ENCODE peak calls at places on chromosomes 13 and 19, in ten cellular contexts. One of them, this sample, is unnamed.

GRCh38 chr19:1474011-1474764 is 4.8 kb downstream of the C19orf25 start:
- DNase-seq in body of pancreas: no peak
- DNase-seq in K562: no peak
- DNase-seq in IMR-90: peak
- DNase-seq in uterus: no peak
- DNase-seq in upper lobe of left lung: no peak
- DNase-seq in endothelial cell of umbilical vein: no peak
- DNase-seq in gastrocnemius medialis: no peak
- DNase-seq in heart left ventricle: no peak
- DNase-seq in stomach: no peak
- DNase-seq in this sample: peak

GRCh38 chr19:55305491-55305890 is 19.6 kb downstream of the TMEM150B start:
- DNase-seq in K562: peak
- DNase-seq in heart left ventricle: no peak
- DNase-seq in endothelial cell of umbilical vein: peak
- DNase-seq in IMR-90: no peak
- DNase-seq in upper lobe of left lung: peak
- DNase-seq in stomach: peak
- DNase-seq in body of pancreas: peak
- DNase-seq in uterus: peak
- DNase-seq in gastrocnemius medialis: peak
- DNase-seq in this sample: no peak

GRCh38 chr19:11578342-11579142 is 1.1 kb upstream of the ACP5 start:
- DNase-seq in K562: peak
- DNase-seq in upper lobe of left lung: peak
- DNase-seq in IMR-90: no peak
- DNase-seq in body of pancreas: no peak
- DNase-seq in uterus: peak
- DNase-seq in heart left ventricle: peak
- DNase-seq in endothelial cell of umbilical vein: peak
- DNase-seq in gastrocnemius medialis: peak
- DNase-seq in stomach: peak
- DNase-seq in this sample: no peak

GRCh38 chr13:71290963-71291937 is 575.8 kb downstream of the DACH1 start:
- DNase-seq in K562: no peak
- DNase-seq in gastrocnemius medialis: peak
- DNase-seq in body of pancreas: peak
- DNase-seq in stomach: no peak
- DNase-seq in endothelial cell of umbilical vein: peak
- DNase-seq in heart left ventricle: peak
- DNase-seq in upper lobe of left lung: peak
- DNase-seq in uterus: peak
- DNase-seq in IMR-90: peak
- DNase-seq in this sample: no peak

GRCh38 chr19:49639401-49640112 is 386 bp downstream of the RRAS start:
- DNase-seq in body of pancreas: no peak
- DNase-seq in stomach: no peak
- DNase-seq in heart left ventricle: no peak
- DNase-seq in upper lobe of left lung: no peak
- DNase-seq in uterus: peak
- DNase-seq in endothelial cell of umbilical vein: no peak
- DNase-seq in gastrocnemius medialis: no peak
- DNase-seq in IMR-90: no peak
- DNase-seq in K562: no peak
- DNase-seq in this sample: no peak

GRCh38 chr13:109812375-109812774 is 26.0 kb upstream of the IRS2 start:
- DNase-seq in uterus: no peak
- DNase-seq in endothelial cell of umbilical vein: no peak
- DNase-seq in heart left ventricle: no peak
- DNase-seq in gastrocnemius medialis: no peak
- DNase-seq in upper lobe of left lung: no peak
- DNase-seq in stomach: no peak
- DNase-seq in body of pancreas: no peak
- DNase-seq in K562: no peak
- DNase-seq in IMR-90: no peak
- DNase-seq in this sample: no peak

GRCh38 chr19:56504581-56504980 is 3.1 kb upstream of the ZNF471 start:
- DNase-seq in heart left ventricle: no peak
- DNase-seq in body of pancreas: no peak
- DNase-seq in upper lobe of left lung: no peak
- DNase-seq in uterus: no peak
- DNase-seq in endothelial cell of umbilical vein: no peak
- DNase-seq in IMR-90: peak
- DNase-seq in K562: no peak
- DNase-seq in stomach: no peak
- DNase-seq in gastrocnemius medialis: no peak
- DNase-seq in this sample: peak

GRCh38 chr13:45292176-45292575 is 48.8 kb downstream of the TPT1 start:
- DNase-seq in K562: no peak
- DNase-seq in endothelial cell of umbilical vein: no peak
- DNase-seq in body of pancreas: no peak
- DNase-seq in heart left ventricle: no peak
- DNase-seq in upper lobe of left lung: no peak
- DNase-seq in gastrocnemius medialis: no peak
- DNase-seq in uterus: no peak
- DNase-seq in stomach: no peak
- DNase-seq in IMR-90: no peak
- DNase-seq in this sample: no peak

GRCh38 chr13:43185206-43185605 is 161.8 kb downstream of the DNAJC15 start:
- DNase-seq in upper lobe of left lung: no peak
- DNase-seq in IMR-90: no peak
- DNase-seq in uterus: no peak
- DNase-seq in stomach: no peak
- DNase-seq in body of pancreas: no peak
- DNase-seq in endothelial cell of umbilical vein: no peak
- DNase-seq in K562: no peak
- DNase-seq in heart left ventricle: no peak
- DNase-seq in gastrocnemius medialis: no peak
- DNase-seq in this sample: no peak

GRCh38 chr13:100904293-100904976 is 229.8 kb upstream of the TMTC4 start:
- DNase-seq in stomach: no peak
- DNase-seq in uterus: no peak
- DNase-seq in endothelial cell of umbilical vein: no peak
- DNase-seq in gastrocnemius medialis: no peak
- DNase-seq in heart left ventricle: no peak
- DNase-seq in K562: no peak
- DNase-seq in IMR-90: no peak
- DNase-seq in upper lobe of left lung: no peak
- DNase-seq in body of pancreas: no peak
- DNase-seq in this sample: no peak

GRCh38 chr19:10863107-10863700 is 8.1 kb upstream of the CARM1 start:
- DNase-seq in endothelial cell of umbilical vein: no peak
- DNase-seq in IMR-90: no peak
- DNase-seq in upper lobe of left lung: peak
- DNase-seq in gastrocnemius medialis: no peak
- DNase-seq in uterus: no peak
- DNase-seq in K562: peak
- DNase-seq in heart left ventricle: no peak
- DNase-seq in body of pancreas: peak
- DNase-seq in stomach: peak
- DNase-seq in this sample: no peak

GRCh38 chr13:109744512-109745051 is 41.8 kb downstream of the IRS2 start:
- DNase-seq in stomach: no peak
- DNase-seq in uterus: peak
- DNase-seq in body of pancreas: peak
- DNase-seq in IMR-90: peak
- DNase-seq in gastrocnemius medialis: no peak
- DNase-seq in K562: no peak
- DNase-seq in endothelial cell of umbilical vein: no peak
- DNase-seq in upper lobe of left lung: no peak
- DNase-seq in heart left ventricle: peak
- DNase-seq in this sample: no peak

GRCh38 chr19:29626386-29626785 is 20.3 kb downstream of the POP4 start:
- DNase-seq in heart left ventricle: no peak
- DNase-seq in K562: no peak
- DNase-seq in gastrocnemius medialis: no peak
- DNase-seq in upper lobe of left lung: no peak
- DNase-seq in body of pancreas: no peak
- DNase-seq in uterus: no peak
- DNase-seq in stomach: no peak
- DNase-seq in endothelial cell of umbilical vein: no peak
- DNase-seq in IMR-90: no peak
- DNase-seq in this sample: no peak

GRCh38 chr19:58559275-58560006 is 1.0 kb upstream of the UBE2M start:
- DNase-seq in gastrocnemius medialis: peak
- DNase-seq in stomach: peak
- DNase-seq in K562: peak
- DNase-seq in upper lobe of left lung: peak
- DNase-seq in heart left ventricle: peak
- DNase-seq in uterus: peak
- DNase-seq in IMR-90: peak
- DNase-seq in endothelial cell of umbilical vein: peak
- DNase-seq in body of pancreas: peak
- DNase-seq in this sample: peak

GRCh38 chr19:35901854-35902661 is at the start of gene HCST:
- DNase-seq in body of pancreas: no peak
- DNase-seq in heart left ventricle: no peak
- DNase-seq in uterus: no peak
- DNase-seq in stomach: no peak
- DNase-seq in endothelial cell of umbilical vein: no peak
- DNase-seq in IMR-90: peak
- DNase-seq in gastrocnemius medialis: no peak
- DNase-seq in upper lobe of left lung: no peak
- DNase-seq in K562: no peak
- DNase-seq in this sample: peak

GRCh38 chr19:35904312-35905068 is 2.2 kb downstream of the HCST start:
- DNase-seq in IMR-90: no peak
- DNase-seq in K562: no peak
- DNase-seq in body of pancreas: no peak
- DNase-seq in uterus: no peak
- DNase-seq in endothelial cell of umbilical vein: no peak
- DNase-seq in gastrocnemius medialis: no peak
- DNase-seq in stomach: no peak
- DNase-seq in upper lobe of left lung: no peak
- DNase-seq in heart left ventricle: no peak
- DNase-seq in this sample: no peak

GRCh38 chr19:35905178-35905727 is 2.8 kb downstream of the TYROBP start:
- DNase-seq in upper lobe of left lung: no peak
- DNase-seq in heart left ventricle: no peak
- DNase-seq in body of pancreas: no peak
- DNase-seq in uterus: no peak
- DNase-seq in IMR-90: peak
- DNase-seq in gastrocnemius medialis: no peak
- DNase-seq in stomach: no peak
- DNase-seq in endothelial cell of umbilical vein: no peak
- DNase-seq in K562: no peak
- DNase-seq in this sample: no peak

GRCh38 chr19:35902870-35903475 is 644 bp downstream of the HCST start:
- DNase-seq in stomach: no peak
- DNase-seq in gastrocnemius medialis: no peak
- DNase-seq in upper lobe of left lung: no peak
- DNase-seq in body of pancreas: no peak
- DNase-seq in IMR-90: no peak
- DNase-seq in uterus: no peak
- DNase-seq in K562: no peak
- DNase-seq in heart left ventricle: no peak
- DNase-seq in endothelial cell of umbilical vein: no peak
- DNase-seq in this sample: no peak

GRCh38 chr19:35903550-35904179 is 1.3 kb downstream of the HCST start:
- DNase-seq in uterus: peak
- DNase-seq in body of pancreas: peak
- DNase-seq in heart left ventricle: peak
- DNase-seq in upper lobe of left lung: peak
- DNase-seq in endothelial cell of umbilical vein: no peak
- DNase-seq in IMR-90: peak
- DNase-seq in K562: peak
- DNase-seq in gastrocnemius medialis: peak
- DNase-seq in stomach: peak
- DNase-seq in this sample: peak
- TF ChIP-seq POLR2A in uterus: no peak
- TF ChIP-seq POLR2A in body of pancreas: no peak
- TF ChIP-seq POLR2A in heart left ventricle: no peak
- TF ChIP-seq POLR2A in upper lobe of left lung: peak
- TF ChIP-seq POLR2A in endothelial cell of umbilical vein: no peak
- TF ChIP-seq POLR2A in IMR-90: no peak
- TF ChIP-seq POLR2A in K562: peak
- TF ChIP-seq POLR2A in gastrocnemius medialis: peak
- TF ChIP-seq POLR2A in stomach: no peak
- TF ChIP-seq POLR2A in this sample: peak

DNA sequence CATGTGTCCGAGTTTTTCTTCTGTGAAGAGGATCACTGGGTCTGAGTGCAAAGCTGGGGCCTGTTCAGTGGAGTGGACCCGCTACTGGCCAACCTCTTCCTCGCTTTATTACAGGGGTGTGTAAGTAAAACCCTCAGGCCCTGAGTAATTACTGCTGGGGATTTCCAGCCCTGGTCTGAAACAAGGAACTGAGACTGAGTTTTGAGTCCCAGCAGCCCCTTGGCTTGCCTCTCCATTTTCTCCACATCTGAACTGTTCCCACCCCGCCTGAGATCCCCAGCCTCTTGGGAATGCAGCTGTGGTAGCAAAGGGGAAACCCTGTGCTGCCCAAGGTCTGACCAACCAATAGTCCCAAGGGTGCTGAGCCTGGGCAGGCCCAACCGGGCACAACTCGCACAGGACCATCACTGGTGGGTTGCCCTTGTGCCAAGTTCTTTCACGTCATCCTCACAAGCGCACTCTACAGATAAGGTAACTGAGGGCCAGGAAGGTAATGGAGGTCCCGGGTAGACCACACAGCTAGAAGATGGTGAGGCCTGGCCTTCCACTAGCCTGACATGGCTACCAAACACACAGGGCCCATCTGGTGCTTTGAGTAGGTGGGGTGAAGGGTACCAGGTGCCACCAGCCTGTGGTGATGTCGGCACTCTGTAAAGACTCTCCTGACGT is 13.7 kb upstream of the SLC35E1 start:
- DNase-seq in IMR-90: peak
- DNase-seq in gastrocnemius medialis: no peak
- DNase-seq in heart left ventricle: no peak
- DNase-seq in upper lobe of left lung: peak
- DNase-seq in uterus: no peak
- DNase-seq in endothelial cell of umbilical vein: no peak
- DNase-seq in K562: no peak
- DNase-seq in body of pancreas: no peak
- DNase-seq in stomach: no peak
- DNase-seq in this sample: no peak
- TF ChIP-seq POLR2A in IMR-90: no peak
- TF ChIP-seq POLR2A in gastrocnemius medialis: no peak
- TF ChIP-seq POLR2A in heart left ventricle: no peak
- TF ChIP-seq POLR2A in upper lobe of left lung: no peak
- TF ChIP-seq POLR2A in uterus: no peak
- TF ChIP-seq POLR2A in endothelial cell of umbilical vein: no peak
- TF ChIP-seq POLR2A in K562: no peak
- TF ChIP-seq POLR2A in body of pancreas: no peak
- TF ChIP-seq POLR2A in stomach: no peak
- TF ChIP-seq POLR2A in this sample: no peak

GRCh38 chr13:99151516-99151915 is 49.1 kb upstream of the UBAC2 start:
- DNase-seq in stomach: no peak
- DNase-seq in uterus: no peak
- DNase-seq in gastrocnemius medialis: no peak
- DNase-seq in upper lobe of left lung: no peak
- DNase-seq in heart left ventricle: no peak
- DNase-seq in K562: peak
- DNase-seq in IMR-90: peak
- DNase-seq in endothelial cell of umbilical vein: no peak
- DNase-seq in body of pancreas: no peak
- DNase-seq in this sample: peak
- TF ChIP-seq POLR2A in stomach: no peak
- TF ChIP-seq POLR2A in uterus: no peak
- TF ChIP-seq POLR2A in gastrocnemius medialis: no peak
- TF ChIP-seq POLR2A in upper lobe of left lung: no peak
- TF ChIP-seq POLR2A in heart left ventricle: no peak
- TF ChIP-seq POLR2A in K562: no peak
- TF ChIP-seq POLR2A in IMR-90: no peak
- TF ChIP-seq POLR2A in endothelial cell of umbilical vein: no peak
- TF ChIP-seq POLR2A in body of pancreas: no peak
- TF ChIP-seq POLR2A in this sample: no peak

GRCh38 chr19:35040826-35041547 is 534 bp upstream of the HPN start:
- DNase-seq in stomach: peak
- DNase-seq in K562: peak
- DNase-seq in gastrocnemius medialis: peak
- DNase-seq in endothelial cell of umbilical vein: peak
- DNase-seq in body of pancreas: peak
- DNase-seq in IMR-90: no peak
- DNase-seq in heart left ventricle: peak
- DNase-seq in uterus: peak
- DNase-seq in upper lobe of left lung: peak
- DNase-seq in this sample: no peak
- TF ChIP-seq POLR2A in stomach: no peak
- TF ChIP-seq POLR2A in K562: peak
- TF ChIP-seq POLR2A in gastrocnemius medialis: peak
- TF ChIP-seq POLR2A in endothelial cell of umbilical vein: no peak
- TF ChIP-seq POLR2A in body of pancreas: peak
- TF ChIP-seq POLR2A in IMR-90: no peak
- TF ChIP-seq POLR2A in heart left ventricle: peak
- TF ChIP-seq POLR2A in uterus: no peak
- TF ChIP-seq POLR2A in upper lobe of left lung: no peak
- TF ChIP-seq POLR2A in this sample: no peak

This sample was measured in H54.